ENCODE peak calls at places on chromosome 18, in eight cellular contexts. B is esophagus muscularis mucosa, I is HL-60, W is transverse colon, A is GM23338, Z is stomach, R is upper lobe of left lung, X is breast epithelium. P is an unnamed sample.

GRCh38 chr18:34624551-34624950 is 85.5 kb upstream of the DTNA start:
- DNase-seq in B (no peak), I (no peak), W (no peak), A (no peak), Z (no peak), R (no peak), X (no peak), P (no peak)

GRCh38 chr18:74476154-74476553 is 19.0 kb upstream of the DIPK1C start:
- DNase-seq in B (no peak), I (no peak), W (no peak), A (peak), Z (no peak), R (no peak), X (no peak), P (no peak)

GRCh38 chr18:51603111-51603510 is 405.6 kb upstream of the MEX3C start:
- DNase-seq in B (no peak), I (no peak), W (no peak), A (no peak), Z (no peak), R (no peak), X (no peak), P (no peak)

GRCh38 chr18:79374408-79375171 is 21.1 kb upstream of the NFATC1 start:
- DNase-seq in B (no peak), I (no peak), W (no peak), A (no peak), Z (no peak), R (no peak), X (no peak), P (no peak)

GRCh38 chr18:44518091-44518490 is 162.6 kb upstream of the SETBP1 start:
- DNase-seq in B (no peak), I (no peak), W (no peak), A (no peak), Z (no peak), R (no peak), X (no peak), P (no peak)

GRCh38 chr18:76553715-76554603 is 58.9 kb upstream of the ZNF516 start:
- DNase-seq in B (no peak), I (peak), W (no peak), A (no peak), Z (no peak), R (no peak), X (no peak), P (no peak)

GRCh38 chr18:62876828-62877227 is 161.5 kb downstream of the PHLPP1 start:
- DNase-seq in B (no peak), I (no peak), W (no peak), A (peak), Z (no peak), R (no peak), X (no peak), P (no peak)

GRCh38 chr18:47166235-47166634 is 9.9 kb downstream of the IER3IP1 start:
- DNase-seq in B (no peak), I (no peak), W (no peak), A (no peak), Z (no peak), R (no peak), X (no peak), P (no peak)

GRCh38 chr18:78813156-78813555 is 166.5 kb upstream of the SALL3 start:
- DNase-seq in B (no peak), I (no peak), W (no peak), A (peak), Z (no peak), R (peak), X (no peak), P (no peak)

GRCh38 chr18:55588876-55589595 is 1.0 kb upstream of the TCF4 start:
- DNase-seq in B (no peak), I (no peak), W (no peak), A (no peak), Z (no peak), R (no peak), X (no peak), P (no peak)

GRCh38 chr18:28034567-28034966 is 142.4 kb downstream of the CDH2 start:
- DNase-seq in B (no peak), I (no peak), W (no peak), A (no peak), Z (no peak), R (no peak), X (no peak), P (no peak)

GRCh38 chr18:12403601-12404506 is 3.9 kb upstream of the PRELID3A start:
- DNase-seq in B (no peak), I (no peak), W (no peak), A (no peak), Z (no peak), R (no peak), X (no peak), P (no peak)

GRCh38 chr18:32346667-32347066 is 124.0 kb downstream of the GAREM1 start:
- DNase-seq in B (no peak), I (no peak), W (no peak), A (peak), Z (no peak), R (no peak), X (no peak), P (no peak)

DNA sequence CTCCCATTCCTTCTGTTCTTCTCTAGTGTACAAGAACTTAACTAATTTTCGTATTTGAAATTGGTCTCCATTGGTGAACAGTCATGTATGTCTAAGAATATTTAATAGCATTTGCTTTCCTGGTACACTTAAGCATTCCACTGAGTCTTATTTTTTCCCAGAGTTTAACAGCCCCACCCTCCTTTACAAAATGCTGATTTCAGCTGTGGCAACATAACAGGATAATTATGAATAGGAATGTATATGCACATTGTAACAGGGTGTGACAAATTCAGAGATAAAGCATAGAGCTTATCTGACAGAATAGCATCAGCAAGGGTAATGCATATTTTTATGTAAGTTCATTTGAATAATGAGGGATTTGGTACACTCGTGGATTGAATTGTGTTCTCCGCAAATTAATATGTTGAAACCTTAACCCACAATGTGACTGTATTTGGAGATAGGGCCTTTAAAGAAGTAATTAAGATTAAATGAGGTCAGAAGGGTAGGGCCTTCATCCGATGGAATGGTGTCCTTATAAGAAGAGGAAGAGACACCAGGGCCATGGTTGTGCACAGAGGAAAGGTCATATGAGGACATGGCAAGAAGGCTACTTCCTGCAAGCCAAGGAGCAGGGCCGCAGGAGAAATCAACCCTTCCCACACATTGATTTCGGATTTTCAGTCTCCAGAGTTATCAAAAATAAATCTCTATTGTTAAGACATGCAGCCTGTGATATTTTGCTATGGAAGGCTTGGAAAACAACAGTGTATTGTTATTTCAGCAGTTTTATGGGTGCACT is 439.7 kb upstream of the CDH20 start:
- DNase-seq in B (no peak), I (no peak), W (no peak), A (no peak), Z (no peak), R (no peak), X (no peak), P (no peak)
- H3K27ac ChIP-seq in B (no peak), I (no peak), W (no peak), A (no peak), Z (no peak), R (no peak), X (no peak), P (no peak)

GRCh38 chr18:13518382-13518781 is 208.0 kb downstream of the FAM210A start:
- DNase-seq in B (no peak), I (no peak), W (no peak), A (no peak), Z (no peak), R (no peak), X (no peak), P (no peak)

GRCh38 chr18:13521418-13521817 is 204.9 kb downstream of the FAM210A start:
- DNase-seq in B (no peak), I (no peak), W (no peak), A (no peak), Z (no peak), R (no peak), X (no peak), P (no peak)

GRCh38 chr18:13522861-13523660 is 203.3 kb downstream of the FAM210A start:
- DNase-seq in B (no peak), I (no peak), W (no peak), A (no peak), Z (no peak), R (no peak), X (peak), P (no peak)

GRCh38 chr18:13520741-13521140 is 205.6 kb downstream of the FAM210A start:
- DNase-seq in B (no peak), I (no peak), W (no peak), A (no peak), Z (no peak), R (no peak), X (no peak), P (no peak)

DNA sequence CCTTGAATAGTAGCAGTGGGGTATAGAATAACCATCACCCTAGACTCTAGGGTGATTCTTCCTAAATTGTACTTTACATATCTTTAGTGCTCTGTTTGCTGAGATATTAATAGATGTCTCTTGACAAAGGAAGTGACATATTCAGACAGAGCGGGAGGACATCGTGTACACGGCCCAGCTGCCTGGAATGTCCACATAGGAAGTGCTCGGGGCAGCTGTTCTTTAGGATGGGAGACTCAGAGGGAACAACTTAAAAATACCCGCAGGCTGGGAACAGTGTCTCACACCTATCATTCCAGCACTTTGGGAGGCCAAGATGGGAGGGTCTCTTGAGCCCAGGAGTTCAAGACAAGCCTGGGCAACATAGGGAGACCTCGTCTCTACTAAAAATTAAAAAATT is 206.1 kb downstream of the FAM210A start:
- DNase-seq in B (no peak), I (no peak), W (no peak), A (no peak), Z (no peak), R (no peak), X (no peak), P (no peak)
- TF ChIP-seq POLR2AphosphoS5 in B (peak), I (no peak), W (peak), A (no peak), Z (peak), R (peak), X (no peak), P (no peak)

DNA sequence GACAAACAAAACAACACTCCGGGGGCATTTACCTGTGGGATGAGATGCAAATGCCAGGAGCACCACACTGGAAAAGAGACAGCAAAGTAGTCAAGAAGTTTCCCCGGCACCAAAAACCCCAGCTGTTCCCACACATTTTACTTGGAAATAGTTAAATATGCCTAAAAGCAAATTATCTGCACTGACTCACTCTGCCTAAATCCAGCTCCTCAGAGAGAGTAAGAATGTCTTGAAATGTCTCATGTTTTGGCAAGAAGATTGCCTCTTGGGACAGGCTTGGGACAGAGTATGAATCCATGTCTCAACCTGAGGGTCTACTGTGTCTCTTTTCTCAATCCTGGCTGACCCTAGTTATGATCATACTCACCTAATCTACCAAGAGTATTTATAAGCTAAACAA is 87.5 kb upstream of the RIOK3 start:
- DNase-seq in B (no peak), I (no peak), W (no peak), A (no peak), Z (no peak), R (no peak), X (no peak), P (no peak)
- H3K27ac ChIP-seq in B (no peak), I (no peak), W (no peak), A (no peak), Z (no peak), R (no peak), X (peak), P (peak)

GRCh38 chr18:25223211-25223610 is 128.8 kb downstream of the ZNF521 start:
- DNase-seq in B (no peak), I (no peak), W (no peak), A (peak), Z (no peak), R (no peak), X (no peak), P (no peak)
- TF ChIP-seq POLR2AphosphoS5 in B (no peak), I (no peak), W (no peak), A (no peak), Z (no peak), R (no peak), X (no peak), P (no peak)

GRCh38 chr18:58354051-58354450 is 274.8 kb downstream of the ALPK2 start:
- DNase-seq in B (peak), I (no peak), W (no peak), A (no peak), Z (no peak), R (no peak), X (no peak), P (no peak)
- H3K27ac ChIP-seq in B (no peak), I (no peak), W (no peak), A (peak), Z (no peak), R (no peak), X (no peak), P (no peak)

GRCh38 chr18:10950080-10950875 is 199.1 kb downstream of the PIEZO2 start:
- DNase-seq in B (no peak), I (no peak), W (no peak), A (no peak), Z (no peak), R (no peak), X (no peak), P (no peak)
- TF ChIP-seq POLR2AphosphoS5 in B (no peak), I (no peak), W (no peak), A (no peak), Z (no peak), R (no peak), X (no peak), P (no peak)

DNA sequence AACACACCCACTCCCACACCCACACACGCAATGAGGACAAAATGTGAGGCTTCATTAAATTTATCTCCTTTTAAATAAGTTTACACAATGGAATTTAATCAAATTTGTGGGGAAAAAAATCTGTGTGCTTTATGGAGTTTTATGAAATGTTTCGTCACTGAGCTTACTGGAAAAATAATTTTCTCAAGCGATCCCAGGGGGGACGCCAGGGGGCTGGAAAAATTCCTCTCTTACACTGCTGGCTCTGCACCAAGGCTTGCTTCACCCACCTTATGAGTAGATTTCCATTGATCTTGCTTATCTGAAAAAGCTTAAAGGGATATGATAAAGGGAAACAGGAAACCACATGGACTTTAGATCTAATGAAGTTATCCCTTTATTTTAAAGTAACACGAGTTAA is 95.5 kb downstream of the CABYR start:
- DNase-seq in B (no peak), I (no peak), W (no peak), A (no peak), Z (no peak), R (no peak), X (no peak), P (no peak)
- H3K27ac ChIP-seq in B (no peak), I (no peak), W (peak), A (peak), Z (no peak), R (no peak), X (no peak), P (no peak)

P was measured in vagina.